ENCODE peak calls at places on chromosomes 3 and 15, in four cellular contexts. O is HepG2, I is WTC11, V is GM12878. E is an unnamed sample.

GRCh38 chr3:17140670-17141505 is 256.1 kb downstream of the PLCL2 start:
- DNase-seq in O (no peak), I (peak), V (no peak), E (no peak)

GRCh38 chr15:51382787-51383186 is 41.3 kb downstream of the GLDN start:
- DNase-seq in O (peak), I (peak), V (no peak), E (peak)

GRCh38 chr15:77409259-77410156 is 10.4 kb downstream of the PEAK1 start:
- DNase-seq in O (no peak), I (no peak), V (peak), E (no peak)

GRCh38 chr15:47743385-47743784 is 26.1 kb downstream of the SEMA6D start:
- DNase-seq in O (no peak), I (no peak), V (no peak), E (no peak)

GRCh38 chr15:98952381-98952803 is 55.2 kb downstream of the PGPEP1L start:
- DNase-seq in O (no peak), I (no peak), V (peak), E (no peak)

GRCh38 chr3:52218454-52218853 is 7.0 kb downstream of the TLR9 start:
- DNase-seq in O (no peak), I (no peak), V (no peak), E (peak)

GRCh38 chr15:28129261-28129848 is 30.2 kb upstream of the OCA2 start:
- DNase-seq in O (no peak), I (no peak), V (no peak), E (no peak)

GRCh38 chr3:173823911-173824460 is 426.4 kb downstream of the NLGN1 start:
- DNase-seq in O (no peak), I (no peak), V (no peak), E (no peak)

GRCh38 chr3:60809857-60810256 is 441.4 kb downstream of the FHIT start:
- DNase-seq in O (peak), I (no peak), V (no peak), E (no peak)

GRCh38 chr15:80160570-80161156 is 7.9 kb downstream of the FAH start:
- DNase-seq in O (peak), I (no peak), V (peak), E (peak)

GRCh38 chr15:82851981-82852511 is 42.6 kb downstream of the WHAMM start:
- DNase-seq in O (no peak), I (no peak), V (no peak), E (no peak)

GRCh38 chr3:31275038-31275562 is 257.6 kb upstream of the STT3B start:
- DNase-seq in O (peak), I (no peak), V (no peak), E (no peak)

GRCh38 chr3:139318431-139318816 is 25.4 kb upstream of the MRPS22 start:
- DNase-seq in O (no peak), I (no peak), V (no peak), E (no peak)

GRCh38 chr15:97745481-97746071 is 214.9 kb upstream of the ARRDC4 start:
- DNase-seq in O (peak), I (peak), V (no peak), E (peak)

GRCh38 chr3:133882986-133883586 is 12.6 kb downstream of the RAB6B start:
- DNase-seq in O (no peak), I (no peak), V (no peak), E (no peak)

GRCh38 chr3:169907476-169907875 is 3.9 kb upstream of the SAMD7 start:
- DNase-seq in O (no peak), I (no peak), V (no peak), E (no peak)

GRCh38 chr3:53817211-53817610 is 29.0 kb downstream of the CHDH start:
- DNase-seq in O (no peak), I (no peak), V (no peak), E (no peak)

GRCh38 chr3:64215084-64215483 is 10.2 kb downstream of the PRICKLE2 start:
- DNase-seq in O (no peak), I (no peak), V (no peak), E (no peak)

GRCh38 chr3:188635258-188636038 is 481.5 kb downstream of the LPP start:
- DNase-seq in O (no peak), I (no peak), V (no peak), E (no peak)

DNA sequence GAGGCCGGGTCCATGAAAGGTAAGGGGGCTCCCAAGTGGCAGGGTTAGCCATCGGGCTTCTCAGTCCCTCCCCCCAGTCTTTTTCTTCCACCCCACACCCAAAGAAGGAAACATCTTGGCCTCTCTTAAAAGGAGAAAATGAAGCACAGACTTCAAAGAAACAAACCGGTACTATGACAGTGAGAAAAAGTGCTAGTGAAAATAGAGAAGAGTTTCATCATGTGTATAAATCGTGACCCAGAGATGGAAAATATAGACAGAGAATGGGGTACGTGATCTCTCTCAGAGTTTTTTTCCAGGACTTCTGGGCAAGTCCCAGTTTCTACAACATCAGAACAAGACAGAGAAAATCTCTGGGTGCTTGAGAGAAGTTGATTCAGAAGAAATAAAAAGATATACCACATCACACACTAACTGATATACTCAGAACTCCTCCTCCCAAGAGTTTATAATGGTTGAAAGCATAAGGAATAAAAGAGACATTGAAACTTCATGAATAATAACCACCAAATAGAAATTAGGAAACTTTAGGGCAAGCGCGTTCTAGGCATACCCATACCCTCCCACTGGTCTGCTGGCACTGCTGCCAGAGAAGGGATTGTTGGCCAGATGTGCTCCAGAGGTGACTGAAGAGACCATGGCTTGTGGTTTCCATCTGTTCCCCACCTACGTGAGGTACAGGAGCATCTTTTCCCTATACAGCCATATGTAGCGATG is 318.9 kb upstream of the CHRM5 start:
- DNase-seq in O (no peak), I (no peak), V (no peak), E (no peak)
- TF ChIP-seq TCF7 in O (no peak), I (no peak), V (no peak), E (no peak)

DNA sequence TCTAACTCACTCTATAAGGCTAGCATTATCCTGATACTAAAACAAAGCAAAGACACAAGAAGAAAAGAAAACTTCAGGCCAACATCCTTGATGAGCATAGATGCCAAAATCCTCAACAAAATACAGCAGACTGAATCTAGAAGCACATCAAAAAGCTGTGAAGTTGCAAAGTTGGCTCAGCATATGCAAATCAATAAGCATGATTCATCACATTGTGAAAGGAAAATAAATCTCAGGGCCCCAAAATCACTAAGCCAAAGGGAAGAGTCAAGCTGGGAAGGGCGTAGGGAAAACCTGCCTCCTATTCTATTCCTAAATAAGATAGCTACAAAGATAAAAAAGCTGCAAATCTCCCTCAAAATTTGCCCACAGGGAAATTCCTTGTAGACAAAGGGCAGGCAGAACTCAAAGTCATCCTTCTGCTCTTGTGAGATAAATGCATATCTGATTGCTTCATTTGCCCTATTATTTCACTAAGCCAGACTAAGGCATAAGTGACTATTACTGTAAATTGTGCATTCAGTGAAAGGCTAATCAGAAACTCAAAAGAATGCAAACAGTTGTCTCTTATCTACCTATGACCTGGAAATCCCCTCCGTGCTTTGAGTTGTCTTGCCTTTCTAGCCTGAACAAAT is 30.4 kb upstream of the CCNL1 start:
- DNase-seq in O (no peak), I (no peak), V (no peak), E (no peak)
- TF ChIP-seq TCF7 in O (no peak), I (no peak), V (no peak), E (no peak)

GRCh38 chr3:171451915-171452707 is 8.1 kb downstream of the TNIK start:
- DNase-seq in O (no peak), I (no peak), V (no peak), E (no peak)
- TF ChIP-seq TCF7 in O (no peak), I (no peak), V (no peak), E (no peak)

GRCh38 chr3:113620091-113620490 is 76.4 kb downstream of the USF3 start:
- DNase-seq in O (no peak), I (no peak), V (no peak), E (no peak)

GRCh38 chr3:113626513-113627371 is 69.7 kb downstream of the USF3 start:
- DNase-seq in O (peak), I (peak), V (no peak), E (peak)

GRCh38 chr3:113623827-113624226 is 72.6 kb downstream of the USF3 start:
- DNase-seq in O (no peak), I (no peak), V (no peak), E (no peak)

GRCh38 chr3:113625724-113626348 is 70.6 kb downstream of the USF3 start:
- DNase-seq in O (no peak), I (no peak), V (no peak), E (no peak)

GRCh38 chr3:113623324-113623723 is 73.1 kb downstream of the USF3 start:
- DNase-seq in O (no peak), I (peak), V (no peak), E (no peak)
- TF ChIP-seq TCF7 in O (no peak), I (no peak), V (no peak), E (no peak)

E was measured in K562.